ENCODE peak calls at places on chromosomes 3 and 15, in ten cellular contexts. P, W, F, A, H, S, B, C, V and K are unnamed samples.

GRCh38 chr3:101066776-101067175 is 73.6 kb upstream of the ABI3BP start:
- DNase-seq in S (no peak), A (peak; percentile 35), C (peak; percentile 74), H (no peak), F (peak; percentile 46), W (no peak), V (no peak), P (no peak), B (peak; percentile 69), K (peak; percentile 57)

GRCh38 chr3:102156426-102156825 is 278.4 kb upstream of the ZPLD1 start:
- DNase-seq in W (no peak), C (peak; percentile 95), B (peak; percentile 69), S (no peak), H (peak; percentile 77), V (no peak), P (no peak), A (peak; percentile 74), F (peak; percentile 95), K (peak; percentile 92)

GRCh38 chr3:129587559-129588210 is 18.8 kb downstream of the PLXND1 start:
- DNase-seq in F (no peak), P (no peak), H (no peak), B (no peak), V (no peak), W (no peak), C (peak; percentile 16), A (no peak), S (no peak), K (no peak)

GRCh38 chr3:35184775-35185174 is 454.6 kb upstream of the ARPP21 start:
- DNase-seq in S (no peak), W (no peak), B (no peak), V (no peak), F (peak; percentile 96), C (no peak), A (no peak), H (no peak), P (no peak), K (peak; percentile 35)

GRCh38 chr3:57696861-57697321 is 4.0 kb upstream of the DENND6A start:
- DNase-seq in F (peak; percentile 4), S (no peak), C (peak; percentile 62), V (no peak), P (peak; percentile 54), A (peak; percentile 46), W (no peak), B (no peak), H (peak; percentile 67), K (peak; percentile 61)

GRCh38 chr3:4983739-4984510 is 4.7 kb downstream of the BHLHE40 start:
- DNase-seq in P (no peak), V (peak; percentile 45), W (peak; percentile 64), S (no peak), A (peak; percentile 59), F (peak; percentile 80), H (peak; percentile 62), C (peak; percentile 93), B (peak; percentile 90), K (peak; percentile 95)

GRCh38 chr3:36302626-36303025 is 77.7 kb upstream of the STAC start:
- DNase-seq in B (no peak), P (no peak), V (no peak), C (no peak), F (no peak), W (no peak), S (no peak), H (no peak), A (no peak), K (no peak)

GRCh38 chr3:21158801-21159564 is 592.0 kb downstream of the ZNF385D start:
- DNase-seq in P (no peak), C (peak; percentile 69), W (no peak), B (peak; percentile 50), H (no peak), V (no peak), A (peak; percentile 22), F (peak; percentile 40), S (peak; percentile 4), K (peak; percentile 63)

GRCh38 chr15:74133071-74133702 is 2.8 kb downstream of the ISLR2 start:
- DNase-seq in H (no peak), B (no peak), W (no peak), S (no peak), V (no peak), F (no peak), P (no peak), A (no peak), C (peak; percentile 16), K (no peak)

GRCh38 chr15:35522061-35522460 is 23.9 kb downstream of the DPH6 start:
- DNase-seq in V (no peak), P (no peak), W (no peak), F (peak; percentile 52), A (no peak), B (peak; percentile 19), C (no peak), S (no peak), H (no peak), K (peak; percentile 12)

GRCh38 chr3:4584537-4585249 is 91.5 kb downstream of the ITPR1 start:
- DNase-seq in H (no peak), P (no peak), B (no peak), A (peak; percentile 29), S (no peak), W (no peak), V (peak; percentile 10), F (peak; percentile 73), C (peak; percentile 9), K (peak; percentile 29)

GRCh38 chr15:60523056-60523455 is 44.1 kb upstream of the ICE2 start:
- DNase-seq in W (no peak), S (no peak), B (peak; percentile 33), V (no peak), P (no peak), A (peak; percentile 15), H (peak; percentile 66), C (peak; percentile 67), F (peak; percentile 51), K (peak; percentile 83)

GRCh38 chr15:48477795-48478360 is 146.6 kb downstream of the DUT start:
- DNase-seq in S (no peak), H (no peak), F (no peak), W (no peak), C (no peak), P (no peak), B (no peak), A (no peak), V (no peak), K (no peak)

GRCh38 chr15:46786886-46787285 is 930.4 kb upstream of the SEMA6D start:
- DNase-seq in S (peak; percentile 16), B (no peak), F (no peak), P (peak; percentile 8), V (no peak), H (no peak), W (no peak), C (no peak), A (no peak), K (no peak)

GRCh38 chr3:134496481-134497071 is 10.7 kb downstream of the CEP63 start:
- DNase-seq in V (no peak), F (no peak), P (no peak), H (no peak), C (no peak), A (no peak), S (no peak), W (no peak), B (no peak), K (no peak)

GRCh38 chr3:177475266-177475665 is 278.0 kb upstream of the TBL1XR1 start:
- DNase-seq in H (no peak), W (no peak), B (no peak), A (no peak), V (no peak), F (no peak), P (no peak), C (no peak), S (no peak), K (no peak)

GRCh38 chr15:31405200-31405929 is 78.7 kb downstream of the KLF13 start:
- DNase-seq in W (no peak), H (no peak), V (no peak), S (no peak), A (no peak), F (peak; percentile 37), B (no peak), C (no peak), P (no peak), K (peak; percentile 33)

GRCh38 chr3:13111173-13111873 is 38.1 kb upstream of the IQSEC1 start:
- DNase-seq in F (no peak), S (no peak), P (no peak), H (no peak), V (no peak), B (no peak), W (no peak), C (no peak), A (no peak), K (no peak)

GRCh38 chr3:71371282-71371681 is 212.2 kb downstream of the FOXP1 start:
- DNase-seq in P (no peak), W (no peak), A (no peak), H (peak; percentile 4), F (no peak), C (no peak), B (no peak), V (no peak), S (no peak), K (no peak)

GRCh38 chr3:171178714-171179113 is 152.2 kb upstream of the SLC2A2 start:
- DNase-seq in V (no peak), H (no peak), C (peak; percentile 42), F (no peak), B (no peak), P (no peak), S (no peak), W (no peak), A (no peak), K (peak; percentile 16)